ENCODE peak calls at places on chromosomes 4 and X, in seven cellular contexts. D is GM23248, Z is hepatocyte, W is SK-N-SH, I is PC-3, V is neural progenitor cell, A is GM23338. H is an unnamed sample.

GRCh38 chr4:173334891-173335754 is 965 bp upstream of the HMGB2 start:
- DNase-seq in A (peak; percentile 95), V (peak; percentile 96), Z (peak; percentile 84), D (peak; percentile 84), I (peak; percentile 89), W (peak; percentile 92), H (peak; percentile 85)

GRCh38 chrX:40521868-40522450 is 58.8 kb upstream of the ATP6AP2 start:
- DNase-seq in Z (no peak), W (no peak), A (no peak), I (no peak), V (no peak), D (no peak), H (no peak)

GRCh38 chr4:138488527-138488926 is 246.4 kb upstream of the SLC7A11 start:
- DNase-seq in D (no peak), A (no peak), V (no peak), W (no peak), I (peak; percentile 24), Z (no peak), H (no peak)

GRCh38 chrX:103904301-103904700 is 58.1 kb upstream of the TMSB15B start:
- DNase-seq in Z (no peak), W (no peak), D (no peak), V (no peak), I (no peak), A (no peak), H (no peak)

GRCh38 chrX:150767045-150767395 is 73.8 kb downstream of the MTMR1 start:
- DNase-seq in A (no peak), Z (no peak), I (no peak), W (no peak), D (peak; percentile 31), V (no peak), H (no peak)

GRCh38 chr4:144808034-144808433 is 162.1 kb downstream of the HHIP start:
- DNase-seq in A (no peak), V (no peak), W (no peak), I (no peak), D (no peak), Z (no peak), H (no peak)

GRCh38 chrX:11760958-11761357 is 2.9 kb downstream of the MSL3 start:
- DNase-seq in V (no peak), Z (no peak), W (no peak), D (no peak), A (no peak), I (no peak), H (no peak)

GRCh38 chr4:71259911-71260331 is 78.9 kb upstream of the SLC4A4 start:
- DNase-seq in A (no peak), W (no peak), Z (no peak), D (no peak), V (no peak), I (no peak), H (no peak)

GRCh38 chr4:83011779-83012630 is 1.4 kb upstream of the LIN54 start:
- DNase-seq in Z (peak; percentile 62), A (peak; percentile 41), W (no peak), D (peak; percentile 70), I (peak; percentile 47), V (no peak), H (peak; percentile 27)

GRCh38 chrX:24478516-24478915 is 13.4 kb downstream of the PDK3 start:
- DNase-seq in Z (no peak), D (no peak), I (no peak), W (no peak), A (no peak), V (no peak), H (no peak)

GRCh38 chrX:98956014-98956413 is 1454.1 kb downstream of the PCDH19 start:
- DNase-seq in I (no peak), W (no peak), V (peak; percentile 7), A (peak; percentile 57), D (no peak), Z (no peak), H (no peak)

GRCh38 chrX:85963736-85964135 is 83.6 kb downstream of the CHM start:
- DNase-seq in V (no peak), W (no peak), Z (peak; percentile 34), D (peak; percentile 77), A (no peak), I (peak; percentile 75), H (no peak)

GRCh38 chr4:127832585-127832984 is 48.1 kb upstream of the PLK4 start:
- DNase-seq in D (no peak), Z (no peak), I (no peak), A (no peak), W (no peak), V (peak; percentile 7), H (peak; percentile 20)

GRCh38 chrX:53084043-53084570 is 1.9 kb downstream of the TSPYL2 start:
- DNase-seq in W (no peak), A (no peak), D (peak; percentile 44), V (no peak), Z (no peak), I (no peak), H (no peak)

GRCh38 chr4:185799442-185799841 is 12.6 kb downstream of the SORBS2 start:
- DNase-seq in V (no peak), W (no peak), D (no peak), Z (no peak), I (peak; percentile 16), A (no peak), H (no peak)

GRCh38 chr4:136706942-136707341 is 825.4 kb downstream of the PCDH18 start:
- DNase-seq in I (no peak), D (no peak), W (no peak), A (no peak), Z (no peak), V (no peak), H (no peak)

GRCh38 chrX:56758456-56758855 is 29.4 kb downstream of the NBDY start:
- DNase-seq in V (no peak), D (no peak), Z (no peak), I (no peak), A (no peak), W (no peak), H (no peak)

GRCh38 chr4:109164011-109164410 is 138.4 kb downstream of the COL25A1 start:
- DNase-seq in V (peak; percentile 76), A (peak; percentile 54), D (peak; percentile 31), Z (peak; percentile 16), I (no peak), W (no peak), H (no peak)

GRCh38 chr4:20764353-20764752 is 64.1 kb downstream of the PACRGL start:
- DNase-seq in V (no peak), Z (no peak), W (no peak), I (peak; percentile 6), A (no peak), D (peak; percentile 6), H (no peak)

GRCh38 chr4:41661447-41662076 is 87.0 kb downstream of the PHOX2B start:
- DNase-seq in I (peak; percentile 67), V (peak; percentile 58), W (peak; percentile 56), A (peak; percentile 60), Z (peak; percentile 73), D (peak; percentile 62), H (peak; percentile 19)

GRCh38 chr4:164977243-164978164 is at the start of gene TRIM61:
- DNase-seq in D (no peak), A (no peak), W (peak; percentile 11), Z (no peak), V (no peak), I (no peak), H (peak; percentile 81)

GRCh38 chr4:184746532-184746870 is 12.6 kb upstream of the CENPU start:
- DNase-seq in V (no peak), A (peak; percentile 34), W (no peak), Z (peak; percentile 58), I (peak; percentile 82), D (peak; percentile 74), H (no peak)

GRCh38 chrX:23332101-23332887 is 2.4 kb upstream of the PTCHD1 start:
- DNase-seq in V (peak; percentile 29), D (no peak), I (no peak), Z (peak; percentile 19), W (peak; percentile 47), A (peak; percentile 50), H (no peak)

GRCh38 chrX:113297456-113297855 is 456.8 kb upstream of the AMOT start:
- DNase-seq in D (peak; percentile 55), I (no peak), A (no peak), Z (no peak), W (no peak), V (no peak), H (no peak)

GRCh38 chrX:102746134-102746584 is 25.6 kb downstream of the GPRASP3 start:
- DNase-seq in W (peak; percentile 62), D (peak; percentile 67), I (no peak), V (peak; percentile 57), Z (peak; percentile 50), A (peak; percentile 49), H (no peak)

GRCh38 chr4:188399834-188400233 is 260.6 kb downstream of the TRIML1 start:
- DNase-seq in I (no peak), A (peak; percentile 81), W (no peak), D (no peak), Z (peak; percentile 16), V (no peak), H (no peak)

GRCh38 chr4:53490965-53491622 is 100.2 kb downstream of the LNX1 start:
- DNase-seq in Z (peak; percentile 77), A (peak; percentile 79), V (peak; percentile 49), W (peak; percentile 50), D (peak; percentile 90), I (peak; percentile 87), H (peak; percentile 52)

GRCh38 chr4:1743975-1744374 is 22.7 kb downstream of the TACC3 start:
- DNase-seq in I (no peak), Z (no peak), W (no peak), D (no peak), V (no peak), A (no peak), H (no peak)
- H3K27me3 ChIP-seq in I (no peaks in the 10 kb centered on the region), Z (no peaks in the 10 kb centered on the region), W (no peaks in the 10 kb centered on the region), D (no peaks in the 10 kb centered on the region), V (peaks cover 6% of the 10 kb centered on the region), A (no peaks in the 10 kb centered on the region), H (peaks cover 3% of the 10 kb centered on the region)

DNA sequence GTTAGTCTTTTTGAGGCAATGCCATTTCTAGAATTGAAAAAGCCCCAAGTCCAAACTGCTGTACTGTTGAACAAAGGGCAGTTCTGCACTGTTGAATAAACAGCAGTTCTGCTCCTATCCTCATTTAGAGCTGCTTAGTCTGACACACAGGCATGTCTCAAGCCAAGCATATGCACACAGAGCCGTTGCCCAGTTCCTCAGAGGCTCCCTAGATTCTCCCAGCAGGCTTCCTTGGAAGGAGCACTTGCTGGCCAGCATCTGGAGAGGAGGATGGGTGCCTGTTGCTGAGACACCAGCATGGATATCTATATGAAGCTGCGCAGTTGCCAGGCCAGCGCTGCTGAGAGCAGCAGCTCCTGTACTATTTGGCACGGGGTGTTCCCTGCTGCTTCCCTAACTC is 138.3 kb upstream of the USP38 start:
- DNase-seq in V (no peak), I (no peak), D (peak; percentile 56), W (no peak), Z (peak; percentile 19), A (no peak), H (no peak)
- H3K4me1 ChIP-seq in V (no peaks in the 10 kb centered on the region), I (no peaks in the 10 kb centered on the region), D (peaks cover 3% of the 10 kb centered on the region), W (no peaks in the 10 kb centered on the region), Z (no peaks in the 10 kb centered on the region), A (no peaks in the 10 kb centered on the region), H (no peaks in the 10 kb centered on the region)

DNA sequence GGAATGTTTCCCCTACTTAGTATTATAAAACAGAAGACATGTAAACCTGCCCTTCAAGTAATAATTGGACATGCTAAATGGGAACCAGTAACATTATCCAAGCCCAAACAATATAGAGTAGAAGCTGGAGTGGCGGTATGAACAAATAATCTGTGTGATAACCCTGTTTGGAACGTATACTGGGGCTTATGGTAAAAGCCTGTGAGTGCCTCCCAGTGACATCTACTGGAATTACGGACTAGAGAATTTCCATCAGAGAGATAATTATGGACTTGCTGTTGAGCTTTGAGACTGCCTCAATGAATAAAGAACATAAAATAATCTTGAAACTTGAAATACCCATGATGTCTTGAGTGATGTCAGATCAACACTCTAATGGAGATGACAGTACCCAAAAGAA is 406.3 kb upstream of the GRIA3 start:
- DNase-seq in W (no peak), V (no peak), Z (no peak), A (peak; percentile 6), I (no peak), D (no peak), H (no peak)
- TF ChIP-seq EZH2phosphoT487 in W (no peak), V (no peak), Z (no peak), A (no peak), I (no peak), D (no peak), H (no peak)

GRCh38 chr4:77177196-77177595 is 20.2 kb downstream of the CCNG2 start:
- DNase-seq in I (no peak), V (peak; percentile 97), W (no peak), A (no peak), D (no peak), Z (no peak), H (no peak)
- H3K27me3 ChIP-seq in I (no peaks in the 10 kb centered on the region), V (no peaks in the 10 kb centered on the region), W (no peaks in the 10 kb centered on the region), A (peaks cover 53% of the 10 kb centered on the region), D (no peaks in the 10 kb centered on the region), Z (no peaks in the 10 kb centered on the region), H (no peaks in the 10 kb centered on the region)